ENCODE peak calls at places on chromosomes 1 and 21, in eight cellular contexts. D, L, Y, R, A, B, X and I are unnamed samples.

GRCh38 chr1:31700468-31701136 is 3.2 kb downstream of the COL16A1 start:
- DNase-seq in D (no peak), L (no peak), Y (no peak), R (no peak), A (no peak), B (no peak), X (peak), I (no peak)

GRCh38 chr1:14768589-14769304 is 170.3 kb downstream of the KAZN start:
- DNase-seq in D (no peak), L (no peak), Y (no peak), R (no peak), A (no peak), B (no peak), X (no peak), I (no peak)

GRCh38 chr1:57474097-57474750 is 50.4 kb upstream of the DAB1 start:
- DNase-seq in D (no peak), L (no peak), Y (no peak), R (no peak), A (peak), B (peak), X (no peak), I (peak)

GRCh38 chr1:35319988-35320713 is 51.6 kb downstream of the ZMYM4 start:
- DNase-seq in D (no peak), L (peak), Y (no peak), R (no peak), A (peak), B (peak), X (no peak), I (no peak)

GRCh38 chr21:29124645-29125044 is 5.8 kb upstream of the MAP3K7CL start:
- DNase-seq in D (no peak), L (no peak), Y (no peak), R (no peak), A (no peak), B (no peak), X (no peak), I (no peak)

GRCh38 chr1:93770640-93771039 is 89.0 kb upstream of the BCAR3 start:
- DNase-seq in D (peak), L (no peak), Y (no peak), R (no peak), A (peak), B (peak), X (no peak), I (peak)

GRCh38 chr1:212607206-212607923 is 1.2 kb upstream of the ATF3 start:
- DNase-seq in D (peak), L (no peak), Y (no peak), R (no peak), A (no peak), B (no peak), X (peak), I (no peak)

GRCh38 chr1:6353948-6354658 is 39.5 kb downstream of the ACOT7 start:
- DNase-seq in D (no peak), L (no peak), Y (no peak), R (no peak), A (peak), B (peak), X (no peak), I (peak)

GRCh38 chr1:145720556-145720877 is 1.2 kb downstream of the CD160 start:
- DNase-seq in D (no peak), L (no peak), Y (no peak), R (no peak), A (peak), B (peak), X (no peak), I (peak)

GRCh38 chr1:30413606-30414005 is 309.8 kb downstream of the MATN1 start:
- DNase-seq in D (no peak), L (no peak), Y (peak), R (no peak), A (no peak), B (no peak), X (no peak), I (no peak)

GRCh38 chr1:185297986-185298385 is 19.1 kb downstream of the IVNS1ABP start:
- DNase-seq in D (no peak), L (no peak), Y (no peak), R (no peak), A (peak), B (no peak), X (no peak), I (no peak)

GRCh38 chr1:67135354-67135753 is 584 bp upstream of the C1orf141 start:
- DNase-seq in D (no peak), L (peak), Y (no peak), R (no peak), A (peak), B (peak), X (no peak), I (peak)

GRCh38 chr1:93021539-93022134 is 57.4 kb upstream of the MTF2 start:
- DNase-seq in D (peak), L (peak), Y (no peak), R (no peak), A (peak), B (peak), X (no peak), I (peak)

GRCh38 chr1:36080236-36080635 is 3.7 kb upstream of the TEKT2 start:
- DNase-seq in D (no peak), L (no peak), Y (no peak), R (no peak), A (no peak), B (no peak), X (no peak), I (no peak)

GRCh38 chr1:224092111-224092510 is 21.8 kb upstream of the FBXO28 start:
- DNase-seq in D (no peak), L (no peak), Y (no peak), R (no peak), A (no peak), B (no peak), X (no peak), I (no peak)

GRCh38 chr1:164602480-164603093 is 43.6 kb downstream of the PBX1 start:
- DNase-seq in D (peak), L (peak), Y (no peak), R (no peak), A (peak), B (peak), X (no peak), I (peak)

GRCh38 chr1:63863137-63863536 is 89.3 kb downstream of the ROR1 start:
- DNase-seq in D (no peak), L (no peak), Y (no peak), R (no peak), A (no peak), B (no peak), X (no peak), I (no peak)

GRCh38 chr21:35231115-35231514 is 182.0 kb upstream of the RUNX1 start:
- DNase-seq in D (no peak), L (no peak), Y (no peak), R (no peak), A (no peak), B (no peak), X (no peak), I (no peak)

GRCh38 chr1:163231385-163231784 is 28.7 kb upstream of the RGS5 start:
- DNase-seq in D (no peak), L (peak), Y (no peak), R (no peak), A (peak), B (peak), X (no peak), I (peak)

GRCh38 chr1:87612966-87613365 is 284.3 kb downstream of the LMO4 start:
- DNase-seq in D (no peak), L (no peak), Y (no peak), R (no peak), A (no peak), B (no peak), X (no peak), I (no peak)

GRCh38 chr1:5644281-5645134 is 347.7 kb downstream of the NPHP4 start:
- DNase-seq in D (no peak), L (no peak), Y (peak), R (no peak), A (no peak), B (no peak), X (peak), I (no peak)

GRCh38 chr1:22851517-22851916 is 121.1 kb downstream of the LACTBL1 start:
- DNase-seq in D (no peak), L (no peak), Y (no peak), R (no peak), A (no peak), B (no peak), X (no peak), I (no peak)

GRCh38 chr21:21463456-21463855 is 465.2 kb downstream of the NCAM2 start:
- DNase-seq in D (no peak), L (no peak), Y (no peak), R (no peak), A (peak), B (no peak), X (no peak), I (no peak)

GRCh38 chr1:44327679-44328491 is 27.2 kb downstream of the ERI3 start:
- DNase-seq in D (no peak), L (peak), Y (no peak), R (no peak), A (peak), B (peak), X (peak), I (peak)

GRCh38 chr1:163170975-163171676 is 31.6 kb downstream of the RGS5 start:
- DNase-seq in D (no peak), L (no peak), Y (no peak), R (no peak), A (peak), B (peak), X (no peak), I (no peak)

GRCh38 chr1:180893614-180894013 is 19.1 kb upstream of the KIAA1614 start:
- DNase-seq in D (no peak), L (no peak), Y (no peak), R (no peak), A (peak), B (no peak), X (no peak), I (no peak)

GRCh38 chr1:227781314-227781930 is 34.1 kb upstream of the PRSS38 start:
- DNase-seq in D (no peak), L (no peak), Y (no peak), R (no peak), A (no peak), B (no peak), X (peak), I (no peak)

GRCh38 chr21:36697473-36698159 is 1.3 kb upstream of the SIM2 start:
- DNase-seq in D (peak), L (no peak), Y (no peak), R (no peak), A (no peak), B (no peak), X (peak), I (no peak)

GRCh38 chr1:112998592-112999235 is 42.7 kb upstream of the SLC16A1 start:
- DNase-seq in D (no peak), L (peak), Y (no peak), R (no peak), A (peak), B (peak), X (no peak), I (peak)

GRCh38 chr21:29300547-29301138 is 1.9 kb downstream of the BACH1 start:
- DNase-seq in D (no peak), L (no peak), Y (no peak), R (no peak), A (no peak), B (peak), X (no peak), I (peak)

GRCh38 chr1:1308756-1309524 is 543 bp downstream of the PUSL1 start:
- DNase-seq in D (peak), L (no peak), Y (no peak), R (no peak), A (no peak), B (no peak), X (no peak), I (no peak)

GRCh38 chr1:19130476-19130875 is 79.6 kb downstream of the UBR4 start:
- DNase-seq in D (no peak), L (no peak), Y (no peak), R (no peak), A (no peak), B (no peak), X (no peak), I (no peak)
- TF ChIP-seq CTCF in D (no peak), L (no peak), Y (no peak), R (no peak), A (no peak), B (no peak), X (no peak), I (no peak)

GRCh38 chr1:19665044-19665455 is 375 bp downstream of the HTR6 start:
- DNase-seq in D (peak), L (no peak), Y (no peak), R (no peak), A (no peak), B (no peak), X (no peak), I (no peak)
- H3K4me3 ChIP-seq in D (peak), L (no peak), Y (peak), R (peak), A (peak), B (no peak), X (no peak), I (no peak)

GRCh38 chr1:68160021-68160420 is 72.3 kb downstream of the WLS start:
- DNase-seq in D (no peak), L (no peak), Y (no peak), R (no peak), A (no peak), B (no peak), X (no peak), I (no peak)

GRCh38 chr1:68165665-68166064 is 66.7 kb downstream of the WLS start:
- DNase-seq in D (no peak), L (no peak), Y (no peak), R (no peak), A (no peak), B (no peak), X (no peak), I (no peak)

GRCh38 chr1:68163220-68163619 is 69.1 kb downstream of the WLS start:
- DNase-seq in D (no peak), L (no peak), Y (no peak), R (no peak), A (no peak), B (no peak), X (peak), I (no peak)

GRCh38 chr1:68164970-68165369 is 67.4 kb downstream of the WLS start:
- DNase-seq in D (no peak), L (no peak), Y (no peak), R (no peak), A (no peak), B (no peak), X (no peak), I (no peak)

DNA sequence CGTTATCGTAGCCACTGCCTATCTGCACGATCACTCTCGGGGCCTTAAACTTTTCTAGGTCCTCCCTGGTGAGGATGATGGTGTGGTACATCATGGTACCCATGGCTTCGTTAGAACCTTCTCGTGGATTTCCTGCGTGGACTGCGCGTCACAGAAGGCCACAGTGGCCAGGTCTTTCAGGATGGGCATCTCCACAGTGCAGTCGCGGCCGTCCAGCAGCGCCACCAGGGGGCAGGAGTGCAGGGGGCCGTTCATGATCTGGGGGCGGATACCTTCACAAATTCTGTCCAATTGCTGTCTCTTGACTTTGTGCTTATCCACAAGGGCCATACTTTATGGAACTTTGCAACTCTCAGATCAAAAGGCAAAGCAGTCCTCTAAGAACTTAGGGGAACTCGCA is 69.6 kb downstream of the WLS start:
- DNase-seq in D (no peak), L (no peak), Y (no peak), R (no peak), A (no peak), B (no peak), X (no peak), I (no peak)
- TF ChIP-seq CTCF in D (peak), L (peak), Y (no peak), R (no peak), A (peak), B (peak), X (peak), I (peak)

GRCh38 chr1:155968670-155969069 is 9.7 kb downstream of the ARHGEF2 start:
- DNase-seq in D (no peak), L (no peak), Y (no peak), R (no peak), A (peak), B (peak), X (no peak), I (peak)
- H3K4me3 ChIP-seq in D (no peak), L (no peak), Y (no peak), R (no peak), A (no peak), B (no peak), X (no peak), I (no peak)

GRCh38 chr1:179590671-179591070 is 961 bp upstream of the TDRD5 start:
- DNase-seq in D (no peak), L (no peak), Y (no peak), R (no peak), A (no peak), B (no peak), X (no peak), I (no peak)

GRCh38 chr1:179589524-179589923 is 2.1 kb upstream of the TDRD5 start:
- DNase-seq in D (no peak), L (no peak), Y (no peak), R (no peak), A (no peak), B (no peak), X (no peak), I (no peak)

GRCh38 chr1:179587336-179587735 is 4.3 kb upstream of the TDRD5 start:
- DNase-seq in D (no peak), L (no peak), Y (no peak), R (no peak), A (no peak), B (no peak), X (no peak), I (no peak)

GRCh38 chr1:179586107-179586823 is 5.4 kb upstream of the TDRD5 start:
- DNase-seq in D (peak), L (no peak), Y (no peak), R (no peak), A (peak), B (peak), X (peak), I (peak)

DNA sequence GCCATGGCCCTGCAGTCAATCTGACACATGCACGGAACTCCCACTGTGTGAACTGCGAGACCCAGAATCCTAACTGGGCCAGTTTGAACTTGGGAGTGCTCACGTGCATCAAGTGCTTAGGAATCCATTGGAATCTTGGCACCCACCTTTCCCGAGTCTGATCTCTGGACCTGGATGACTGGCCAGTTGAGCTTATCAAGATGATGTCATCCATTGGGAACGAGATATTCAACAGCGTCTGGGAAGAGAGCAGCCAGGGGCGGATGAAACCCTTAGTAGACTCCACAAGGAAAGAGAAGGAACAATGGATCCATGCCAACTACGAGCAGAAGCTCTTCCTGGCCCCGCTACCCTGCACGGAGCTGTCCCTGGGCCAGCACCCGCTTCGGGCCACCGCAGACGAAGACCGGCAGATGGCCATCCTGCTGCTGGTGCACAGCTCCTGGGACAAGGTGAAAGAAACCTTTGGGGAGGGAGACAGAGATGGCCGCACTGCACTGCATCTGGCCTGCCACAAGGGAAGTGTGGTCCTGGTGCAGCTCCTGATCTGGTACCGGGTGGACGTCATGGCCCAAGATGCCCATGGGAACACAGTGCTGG is 3.1 kb upstream of the TDRD5 start:
- DNase-seq in D (no peak), L (no peak), Y (no peak), R (no peak), A (peak), B (no peak), X (no peak), I (no peak)
- TF ChIP-seq CTCF in D (no peak), L (no peak), Y (no peak), R (no peak), A (no peak), B (no peak), X (no peak), I (no peak)

GRCh38 chr1:245131026-245131393 is 23.8 kb upstream of the KIF26B start:
- DNase-seq in D (peak), L (no peak), Y (no peak), R (no peak), A (no peak), B (no peak), X (no peak), I (no peak)

GRCh38 chr1:245126530-245126929 is 28.3 kb upstream of the KIF26B start:
- DNase-seq in D (no peak), L (no peak), Y (no peak), R (no peak), A (no peak), B (no peak), X (no peak), I (no peak)

GRCh38 chr1:245129811-245130210 is 25.0 kb upstream of the KIF26B start:
- DNase-seq in D (no peak), L (peak), Y (no peak), R (no peak), A (peak), B (peak), X (no peak), I (no peak)

GRCh38 chr1:245129321-245129720 is 25.5 kb upstream of the KIF26B start:
- DNase-seq in D (no peak), L (no peak), Y (no peak), R (no peak), A (no peak), B (no peak), X (no peak), I (no peak)

GRCh38 chr1:245128381-245128780 is 26.4 kb upstream of the KIF26B start:
- DNase-seq in D (no peak), L (no peak), Y (no peak), R (no peak), A (no peak), B (no peak), X (no peak), I (no peak)
- H3K4me3 ChIP-seq in D (no peak), L (no peak), Y (no peak), R (no peak), A (no peak), B (no peak), X (no peak), I (no peak)

DNA sequence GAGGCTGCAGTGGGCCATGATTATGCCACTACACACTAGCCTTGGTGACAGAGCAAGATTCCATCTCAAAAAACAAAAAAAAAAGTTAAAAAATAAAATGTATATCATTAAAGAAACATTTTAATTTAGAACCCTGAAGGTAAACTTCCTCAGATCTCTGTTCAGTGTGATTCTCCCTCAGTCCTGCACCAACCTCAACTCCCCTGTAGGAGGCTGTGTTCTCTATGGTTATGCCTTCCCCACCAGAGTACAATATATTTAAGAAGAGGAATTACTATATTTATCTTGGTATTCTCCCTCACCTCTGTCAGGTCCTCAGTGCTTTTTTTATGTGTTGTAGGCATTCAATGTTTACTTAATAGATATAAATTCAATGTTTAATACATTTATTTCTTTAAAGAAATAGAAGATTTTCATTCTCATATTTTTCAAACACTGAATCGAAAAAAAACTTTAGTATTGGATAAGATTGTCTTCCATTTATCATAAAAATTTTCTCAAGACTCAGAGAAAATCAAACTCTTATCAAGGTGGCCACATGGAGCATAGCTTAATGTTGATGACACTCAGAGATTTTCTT is 4.8 kb upstream of the LRRC8B start:
- DNase-seq in D (peak), L (peak), Y (no peak), R (no peak), A (peak), B (peak), X (no peak), I (peak)
- TF ChIP-seq CTCF in D (peak), L (peak), Y (no peak), R (peak), A (peak), B (peak), X (peak), I (peak)

GRCh38 chr1:19646366-19646765 is 2.3 kb downstream of the NBL1 start:
- DNase-seq in D (no peak), L (no peak), Y (no peak), R (no peak), A (no peak), B (no peak), X (no peak), I (no peak)
- H3K4me3 ChIP-seq in D (no peak), L (peak), Y (peak), R (no peak), A (no peak), B (peak), X (peak), I (peak)

GRCh38 chr1:154943649-154944421 is 7.3 kb upstream of the PMVK start:
- DNase-seq in D (peak), L (no peak), Y (no peak), R (no peak), A (peak), B (peak), X (no peak), I (peak)
- TF ChIP-seq CTCF in D (peak), L (peak), Y (peak), R (peak), A (peak), B (peak), X (peak), I (peak)

GRCh38 chr1:39214998-39215873 is 10.7 kb downstream of the MACF1 start:
- DNase-seq in D (peak), L (no peak), Y (no peak), R (no peak), A (no peak), B (no peak), X (no peak), I (no peak)
- H3K4me3 ChIP-seq in D (no peak), L (no peak), Y (peak), R (peak), A (peak), B (no peak), X (no peak), I (no peak)